ENCODE peak calls at places on chromosome 13, in nine cellular contexts. W, L, I, Q, N, H, V, E and S are unnamed samples.

GRCh38 chr13:29428310-29428991 is 167.0 kb downstream of the SLC7A1 start:
- DNase-seq in W (no peak), L (peak), I (no peak), Q (no peak), N (peak), H (no peak), V (peak), E (no peak), S (no peak)

GRCh38 chr13:79660361-79660760 is 179.4 kb downstream of the NDFIP2 start:
- DNase-seq in W (no peak), L (no peak), I (no peak), Q (no peak), N (no peak), H (no peak), V (no peak), E (no peak), S (no peak)

GRCh38 chr13:45242070-45242469 is 41.2 kb upstream of the KCTD4 start:
- DNase-seq in W (peak), L (no peak), I (no peak), Q (peak), N (no peak), H (no peak), V (no peak), E (no peak), S (no peak)

GRCh38 chr13:39499580-39499979 is 103.4 kb downstream of the LHFPL6 start:
- DNase-seq in W (no peak), L (no peak), I (no peak), Q (no peak), N (no peak), H (no peak), V (no peak), E (no peak), S (no peak)

GRCh38 chr13:102255409-102255808 is 146.4 kb downstream of the FGF14 start:
- DNase-seq in W (no peak), L (no peak), I (no peak), Q (no peak), N (no peak), H (no peak), V (no peak), E (no peak), S (no peak)

GRCh38 chr13:26946675-26947342 is 186.2 kb upstream of the GPR12 start:
- DNase-seq in W (no peak), L (no peak), I (no peak), Q (peak), N (no peak), H (no peak), V (no peak), E (no peak), S (no peak)

GRCh38 chr13:75769141-75769905 is 133.2 kb downstream of the LMO7 start:
- DNase-seq in W (no peak), L (no peak), I (no peak), Q (no peak), N (no peak), H (no peak), V (no peak), E (peak), S (no peak)

GRCh38 chr13:41418027-41418426 is 39.3 kb upstream of the RGCC start:
- DNase-seq in W (no peak), L (no peak), I (no peak), Q (no peak), N (no peak), H (no peak), V (no peak), E (peak), S (no peak)

GRCh38 chr13:98542568-98543379 is 34.1 kb downstream of the STK24 start:
- DNase-seq in W (no peak), L (no peak), I (no peak), Q (peak), N (no peak), H (no peak), V (no peak), E (no peak), S (no peak)

GRCh38 chr13:51034906-51035305 is 76.2 kb downstream of the C13orf42 start:
- DNase-seq in W (no peak), L (no peak), I (no peak), Q (no peak), N (no peak), H (no peak), V (no peak), E (no peak), S (no peak)

GRCh38 chr13:47869780-47870179 is 131.3 kb downstream of the SUCLA2 start:
- DNase-seq in W (no peak), L (no peak), I (no peak), Q (no peak), N (no peak), H (no peak), V (no peak), E (no peak), S (no peak)

GRCh38 chr13:62846302-62846701 is 1430.7 kb upstream of the PCDH20 start:
- DNase-seq in W (no peak), L (no peak), I (no peak), Q (no peak), N (no peak), H (no peak), V (no peak), E (no peak), S (no peak)

GRCh38 chr13:24540236-24541126 is 27.9 kb upstream of the PARP4 start:
- DNase-seq in W (no peak), L (peak), I (peak), Q (no peak), N (peak), H (no peak), V (no peak), E (no peak), S (peak)
- TF ChIP-seq CTCF in W (no peak), L (peak), I (peak), Q (no peak), N (peak), H (no peak), V (peak), E (no peak), S (peak)

GRCh38 chr13:106384516-106384915 is 150.9 kb downstream of the EFNB2 start:
- DNase-seq in W (no peak), L (no peak), I (no peak), Q (no peak), N (no peak), H (no peak), V (no peak), E (no peak), S (no peak)

GRCh38 chr13:106383791-106384190 is 151.7 kb downstream of the EFNB2 start:
- DNase-seq in W (no peak), L (no peak), I (no peak), Q (no peak), N (no peak), H (no peak), V (no peak), E (no peak), S (no peak)

GRCh38 chr13:106385669-106386068 is 149.8 kb downstream of the EFNB2 start:
- DNase-seq in W (no peak), L (no peak), I (no peak), Q (no peak), N (no peak), H (no peak), V (no peak), E (no peak), S (no peak)

GRCh38 chr13:106381083-106381482 is 154.4 kb downstream of the EFNB2 start:
- DNase-seq in W (no peak), L (no peak), I (no peak), Q (no peak), N (no peak), H (no peak), V (no peak), E (no peak), S (no peak)

GRCh38 chr13:106382569-106382968 is 152.9 kb downstream of the EFNB2 start:
- DNase-seq in W (no peak), L (no peak), I (no peak), Q (no peak), N (no peak), H (no peak), V (no peak), E (no peak), S (no peak)
- TF ChIP-seq CTCF in W (no peak), L (no peak), I (no peak), Q (no peak), N (no peak), H (no peak), V (no peak), E (no peak), S (peak)

DNA sequence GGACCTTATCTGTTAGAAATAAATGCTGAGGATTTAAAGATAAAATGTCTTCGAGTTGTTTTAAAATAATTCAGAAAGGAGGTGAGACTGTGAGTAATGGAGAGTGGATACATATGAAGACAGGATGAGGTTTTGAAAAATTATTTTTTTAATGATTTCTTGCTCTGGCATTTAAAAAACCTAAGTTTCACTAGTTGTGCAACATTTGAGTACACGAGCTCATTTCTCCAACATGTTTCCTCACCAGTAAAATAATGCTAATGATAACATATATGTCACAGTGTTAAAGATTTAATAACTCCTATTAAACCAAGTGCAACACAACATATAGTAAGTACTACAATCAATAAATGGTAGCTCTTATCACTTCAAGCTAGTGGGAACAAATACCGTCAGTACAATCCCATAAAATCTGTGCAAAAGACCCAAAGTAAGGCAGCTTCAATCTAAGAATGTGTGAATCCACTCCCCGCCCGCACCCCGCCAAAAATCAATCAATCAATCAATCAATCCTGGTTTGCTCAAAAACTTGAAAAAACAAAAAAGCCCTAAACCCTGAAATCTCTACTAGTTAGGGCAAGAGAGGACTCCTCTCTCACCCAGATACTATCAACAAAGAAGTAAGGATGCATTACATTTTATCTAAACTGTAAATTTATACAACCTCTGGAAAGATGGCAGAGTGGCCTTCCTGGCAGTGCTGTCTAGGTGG is 1.3 kb downstream of the ALG5 start:
- DNase-seq in W (no peak), L (no peak), I (no peak), Q (no peak), N (no peak), H (no peak), V (no peak), E (no peak), S (no peak)
- TF ChIP-seq CTCF in W (no peak), L (no peak), I (no peak), Q (no peak), N (no peak), H (no peak), V (no peak), E (no peak), S (no peak)

GRCh38 chr13:113211774-113212173 is 2.4 kb downstream of the CUL4A start:
- DNase-seq in W (no peak), L (peak), I (no peak), Q (no peak), N (peak), H (no peak), V (no peak), E (no peak), S (no peak)
- TF ChIP-seq CTCF in W (no peak), L (no peak), I (no peak), Q (no peak), N (no peak), H (no peak), V (peak), E (no peak), S (peak)

DNA sequence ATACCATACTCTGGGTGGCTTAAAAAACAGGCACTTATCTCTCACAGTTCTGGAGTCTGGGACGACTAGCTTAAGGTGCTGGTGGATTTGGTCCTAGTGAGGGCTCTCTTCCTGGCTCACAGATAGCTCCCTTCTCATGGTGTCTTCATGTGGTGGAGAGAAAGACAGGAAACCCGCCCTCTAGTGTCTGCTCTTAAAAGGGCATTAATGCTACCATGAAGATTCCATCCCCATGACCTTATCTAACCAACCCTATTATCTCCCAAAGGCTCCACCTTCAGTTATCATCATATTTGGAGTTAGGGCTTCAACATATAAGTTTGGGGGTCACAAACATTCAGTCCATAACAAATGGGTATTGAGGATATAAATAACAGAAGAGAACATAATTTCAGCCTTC is 139.4 kb downstream of the HS6ST3 start:
- DNase-seq in W (no peak), L (peak), I (no peak), Q (peak), N (no peak), H (no peak), V (no peak), E (no peak), S (no peak)
- TF ChIP-seq CTCF in W (peak), L (peak), I (peak), Q (peak), N (peak), H (no peak), V (peak), E (no peak), S (peak)

GRCh38 chr13:49701481-49701880 is 10.2 kb upstream of the EBPL start:
- DNase-seq in W (no peak), L (no peak), I (no peak), Q (no peak), N (no peak), H (no peak), V (no peak), E (no peak), S (no peak)
- TF ChIP-seq CTCF in W (no peak), L (no peak), I (no peak), Q (no peak), N (no peak), H (no peak), V (no peak), E (no peak), S (no peak)

DNA sequence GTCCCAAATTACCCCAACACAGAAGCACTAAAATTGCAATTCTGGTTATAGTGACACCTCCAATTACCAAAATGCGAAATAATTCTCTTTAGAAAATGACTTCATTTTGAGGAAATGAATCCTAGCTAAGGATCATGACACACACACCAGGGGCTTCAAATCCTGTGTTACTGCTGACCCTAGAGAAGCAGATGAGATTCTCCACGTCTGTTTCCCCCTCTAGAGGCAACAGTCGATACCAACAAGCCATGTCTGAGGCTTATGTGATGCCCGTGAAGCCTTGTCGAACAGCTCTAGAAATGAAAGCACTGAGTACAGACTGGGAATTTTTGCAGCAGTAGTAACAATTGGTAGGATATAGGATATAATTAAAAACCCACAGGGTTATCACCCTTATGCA is 153.6 kb upstream of the TMTC4 start:
- DNase-seq in W (no peak), L (peak), I (no peak), Q (no peak), N (no peak), H (no peak), V (no peak), E (no peak), S (no peak)
- TF ChIP-seq CTCF in W (no peak), L (no peak), I (no peak), Q (no peak), N (no peak), H (no peak), V (no peak), E (no peak), S (peak)